ENCODE peak calls at places on chromosomes 2 and 18, in four cellular contexts. O is CD8-positive, alpha-beta memory T cell; N is endodermal cell; B is ascending aorta. Q is an unnamed sample. For H3K9me3 and H3K4me1, the result is how much of the 10 kb centered on the place peaks cover.

GRCh38 chr2:18536697-18537096 is 23.8 kb downstream of the RDH14 start:
- DNase-seq in B (no peak), O (no peak), N (no peak), Q (no peak)

GRCh38 chr2:143635936-143636335 is 506.7 kb downstream of the ARHGAP15 start:
- DNase-seq in O (no peak), N (no peak), B (no peak), Q (no peak)

GRCh38 chr18:48860276-48861180 is 90.2 kb downstream of the SMAD7 start:
- DNase-seq in O (no peak), B (no peak), N (peak), Q (no peak)

GRCh38 chr2:182946949-182947348 is 80.5 kb upstream of the FRZB start:
- DNase-seq in N (no peak), B (no peak), O (no peak), Q (no peak)

GRCh38 chr2:98898423-98898841 is 37.6 kb downstream of the CRACDL start:
- DNase-seq in B (peak), O (no peak), N (peak), Q (no peak)

GRCh38 chr2:137929504-137929886 is 34.8 kb upstream of the HNMT start:
- DNase-seq in B (no peak), O (no peak), N (no peak), Q (no peak)

GRCh38 chr2:226208726-226209125 is 590.9 kb downstream of the IRS1 start:
- DNase-seq in B (no peak), O (no peak), N (no peak), Q (no peak)

GRCh38 chr18:50051288-50051687 is 143.7 kb downstream of the MYO5B start:
- DNase-seq in B (no peak), N (peak), O (no peak), Q (no peak)

GRCh38 chr2:238114331-238114841 is 14.2 kb downstream of the ESPNL start:
- DNase-seq in N (peak), B (no peak), O (no peak), Q (no peak)

GRCh38 chr2:48912110-48912509 is 156.6 kb upstream of the LHCGR start:
- DNase-seq in N (no peak), B (no peak), O (no peak), Q (no peak)

GRCh38 chr2:157857881-157858280 is 18.2 kb downstream of the ACVR1 start:
- DNase-seq in N (no peak), O (no peak), B (no peak), Q (no peak)

GRCh38 chr18:741931-742512 is 29.6 kb upstream of the ENOSF1 start:
- DNase-seq in B (no peak), N (no peak), O (no peak), Q (no peak)

GRCh38 chr2:103008586-103008985 is 246.8 kb downstream of the TMEM182 start:
- DNase-seq in N (peak), O (no peak), B (no peak), Q (no peak)

GRCh38 chr2:205680903-205681302 is 1.4 kb upstream of the NRP2 start:
- DNase-seq in B (no peak), O (no peak), N (peak), Q (no peak)

GRCh38 chr2:106144621-106145331 is 49.3 kb downstream of the UXS1 start:
- DNase-seq in B (no peak), N (no peak), O (peak), Q (no peak)

GRCh38 chr2:147806846-147807245 is 38.0 kb upstream of the ACVR2A start:
- DNase-seq in O (no peak), B (no peak), N (no peak), Q (no peak)

GRCh38 chr2:38301969-38302702 is 74.9 kb downstream of the ATL2 start:
- DNase-seq in N (no peak), B (no peak), O (no peak), Q (no peak)

GRCh38 chr18:2709316-2709715 is 53.8 kb downstream of the SMCHD1 start:
- DNase-seq in B (no peak), O (no peak), N (no peak), Q (no peak)

GRCh38 chr2:67070826-67071225 is 326.3 kb upstream of the ETAA1 start:
- DNase-seq in B (no peak), O (no peak), N (no peak), Q (no peak)

GRCh38 chr2:160050147-160050546 is 12.3 kb downstream of the PLA2R1 start:
- DNase-seq in B (no peak), N (no peak), O (no peak), Q (no peak)

GRCh38 chr18:70499218-70499691 is 210.4 kb downstream of the SOCS6 start:
- DNase-seq in N (peak), O (no peak), B (no peak), Q (no peak)

GRCh38 chr18:49811151-49811938 is 2.0 kb downstream of the ACAA2 start:
- DNase-seq in B (no peak), N (no peak), O (no peak), Q (no peak)

GRCh38 chr2:103788346-103788745 is 1026.5 kb downstream of the TMEM182 start:
- DNase-seq in N (no peak), B (no peak), O (no peak), Q (no peak)

GRCh38 chr2:172586255-172586891 is 30.5 kb downstream of the PDK1 start:
- DNase-seq in B (no peak), O (no peak), N (no peak), Q (no peak)

GRCh38 chr18:34694611-34695165 is 15.4 kb upstream of the DTNA start:
- DNase-seq in B (no peak), O (no peak), N (no peak), Q (no peak)

GRCh38 chr2:158391876-158392275 is 64.7 kb downstream of the CCDC148 start:
- DNase-seq in N (no peak), O (no peak), B (no peak), Q (no peak)

GRCh38 chr2:40400336-40400953 is 51.4 kb downstream of the SLC8A1 start:
- DNase-seq in B (no peak), N (no peak), O (no peak), Q (no peak)

GRCh38 chr2:177651833-177652232 is 259.3 kb downstream of the AGPS start:
- DNase-seq in B (no peak), O (no peak), N (peak), Q (no peak)

GRCh38 chr2:3639653-3640052 is 18.3 kb upstream of the ALLC start:
- DNase-seq in O (no peak), N (peak), B (peak), Q (no peak)

GRCh38 chr2:12453731-12454130 is 263.0 kb upstream of the TRIB2 start:
- DNase-seq in N (no peak), O (no peak), B (no peak), Q (no peak)

GRCh38 chr2:12452211-12452610 is 264.5 kb upstream of the TRIB2 start:
- DNase-seq in N (no peak), O (no peak), B (no peak), Q (no peak)

GRCh38 chr2:12455626-12456025 is 261.1 kb upstream of the TRIB2 start:
- DNase-seq in N (no peak), B (no peak), O (no peak), Q (no peak)

GRCh38 chr2:12457831-12458230 is 258.9 kb upstream of the TRIB2 start:
- DNase-seq in B (no peak), O (no peak), N (no peak), Q (no peak)

DNA sequence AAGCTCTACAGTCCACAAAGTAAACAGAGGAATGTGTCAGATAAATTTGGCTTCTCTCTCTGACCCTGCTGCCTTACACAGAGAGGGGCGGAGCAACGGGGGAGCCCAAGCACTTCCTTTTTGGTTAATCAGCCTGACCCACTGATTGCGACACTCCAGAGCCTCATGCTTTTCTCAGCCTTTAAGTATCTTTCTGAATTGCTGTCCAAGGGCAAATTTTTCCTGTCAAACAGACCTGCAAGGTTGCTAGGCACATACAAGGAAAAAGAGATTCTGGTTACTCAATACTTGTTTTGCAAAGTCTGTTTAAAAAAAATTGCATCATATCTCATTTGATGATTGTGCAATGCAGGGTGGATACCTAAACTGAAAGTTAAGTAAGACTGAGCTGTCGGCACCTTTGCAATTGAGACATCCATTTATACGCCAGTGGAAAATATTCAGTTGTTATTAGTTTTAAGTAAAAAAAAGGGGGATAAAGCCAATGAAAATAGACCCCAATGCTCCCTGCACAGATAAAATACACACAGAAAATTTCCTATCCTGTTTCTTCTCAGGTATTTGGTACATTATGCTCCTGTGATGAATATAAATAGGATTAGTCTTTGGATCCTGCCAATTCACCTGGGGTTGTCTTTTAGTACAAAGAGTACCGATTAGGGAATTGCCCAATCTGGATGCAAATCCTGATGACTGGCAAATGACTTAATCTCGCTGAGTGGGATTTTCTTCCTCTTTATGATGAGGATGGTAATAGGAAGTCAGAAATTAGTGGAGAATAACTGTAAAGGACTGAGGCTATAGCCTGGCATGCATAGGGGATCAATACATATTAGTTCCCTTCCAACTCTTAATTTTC is 260.2 kb upstream of the TRIB2 start:
- DNase-seq in O (peak), N (peak), B (peak), Q (peak)
- H3K4me3 ChIP-seq in O (peak), N (no peak), B (peak), Q (no peak)

GRCh38 chr2:239526038-239526437 is 125.2 kb upstream of the HDAC4 start:
- DNase-seq in B (no peak), N (no peak), O (no peak), Q (no peak)
- H3K9me3 ChIP-seq in B (under half), N (under half), O (under half), Q (under half)

GRCh38 chr2:111135237-111135909 is 14.7 kb downstream of the BCL2L11 start:
- DNase-seq in B (no peak), N (no peak), O (no peak), Q (no peak)
- H3K4me1 ChIP-seq in B (under half), N (under half), O (under half), Q (under half)

GRCh38 chr18:55500316-55501086 is 87.5 kb downstream of the TCF4 start:
- DNase-seq in N (no peak), B (no peak), O (no peak), Q (no peak)

GRCh38 chr18:55501594-55502345 is 86.2 kb downstream of the TCF4 start:
- DNase-seq in B (no peak), N (peak), O (no peak), Q (no peak)

GRCh38 chr18:55503167-55503820 is 84.7 kb downstream of the TCF4 start:
- DNase-seq in N (no peak), B (no peak), O (no peak), Q (no peak)

GRCh38 chr18:55504808-55505207 is 83.2 kb downstream of the TCF4 start:
- DNase-seq in O (no peak), N (no peak), B (no peak), Q (no peak)

DNA sequence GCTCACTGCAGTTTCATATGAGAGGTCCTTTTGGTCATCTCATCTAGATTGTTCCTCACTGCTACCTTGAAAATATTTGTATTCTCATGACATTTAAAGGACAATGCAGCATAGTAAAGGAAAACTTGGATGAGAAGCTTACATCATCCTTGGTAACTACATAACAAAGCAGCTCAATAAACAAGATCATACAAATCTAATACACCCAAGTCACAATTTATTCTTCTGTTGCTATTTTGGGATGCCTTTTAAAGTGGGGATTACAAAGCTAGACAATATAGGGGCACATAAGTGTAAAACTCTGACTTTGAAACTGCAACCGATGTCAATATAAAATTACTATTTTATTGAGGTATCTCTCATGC is 85.7 kb downstream of the TCF4 start:
- DNase-seq in B (no peak), O (no peak), N (no peak), Q (no peak)
- H3K4me3 ChIP-seq in B (no peak), O (no peak), N (no peak), Q (no peak)